ENCODE peak calls at places on chromosomes 2 and 18, in ten cellular contexts. D is dorsolateral prefrontal cortex, K is WERI-Rb-1, C is PC-3, W is nephron progenitor cell, J is A549, T is fibroblast of lung, A is natural killer cell, H is HFFc6, V is foreskin keratinocyte. N is an unnamed sample.

GRCh38 chr2:183614797-183615429 is 490.7 kb downstream of the NUP35 start:
- DNase-seq in V (no peak), D (peak), J (no peak), W (no peak), T (no peak), A (no peak), K (no peak), C (no peak), H (no peak), N (no peak)

GRCh38 chr2:6683481-6683880 is 182.2 kb downstream of the CMPK2 start:
- DNase-seq in J (no peak), H (no peak), V (no peak), D (no peak), T (no peak), C (no peak), K (no peak), W (no peak), A (no peak), N (no peak)

GRCh38 chr2:47664817-47665216 is 118.1 kb upstream of the MSH6 start:
- DNase-seq in T (no peak), H (no peak), A (no peak), K (peak), D (no peak), V (no peak), J (peak), W (no peak), C (peak), N (no peak)

GRCh38 chr2:171247741-171248140 is 87.0 kb upstream of the TLK1 start:
- DNase-seq in T (no peak), V (no peak), D (no peak), H (no peak), A (no peak), J (no peak), K (no peak), C (no peak), W (no peak), N (no peak)

GRCh38 chr2:105187531-105187930 is 54.0 kb upstream of the GPR45 start:
- DNase-seq in W (no peak), V (peak), J (no peak), C (peak), T (no peak), A (no peak), K (no peak), D (no peak), H (peak), N (no peak)

GRCh38 chr2:19235308-19235707 is 123.1 kb downstream of the OSR1 start:
- DNase-seq in W (no peak), D (no peak), T (peak), J (no peak), C (no peak), K (no peak), H (peak), A (no peak), V (peak), N (no peak)

GRCh38 chr2:21059885-21060610 is 16.2 kb upstream of the APOB start:
- DNase-seq in V (no peak), J (no peak), W (no peak), T (no peak), A (no peak), K (no peak), C (no peak), D (no peak), H (no peak), N (no peak)

GRCh38 chr2:224211821-224212220 is 172.7 kb upstream of the SERPINE2 start:
- DNase-seq in J (no peak), H (no peak), K (no peak), T (peak), D (no peak), C (no peak), W (peak), A (no peak), V (no peak), N (no peak)

GRCh38 chr2:71347517-71347916 is 15.9 kb downstream of the ZNF638 start:
- DNase-seq in W (peak), H (no peak), J (no peak), A (no peak), V (no peak), T (peak), D (no peak), C (peak), K (no peak), N (no peak)

GRCh38 chr2:20198796-20199361 is 26.1 kb downstream of the SDC1 start:
- DNase-seq in C (no peak), T (no peak), K (no peak), J (no peak), H (no peak), A (no peak), W (no peak), D (no peak), V (peak), N (no peak)

GRCh38 chr2:56505885-56506284 is 322.1 kb downstream of the CCDC85A start:
- DNase-seq in D (no peak), J (no peak), A (no peak), V (no peak), C (no peak), W (no peak), T (no peak), K (no peak), H (no peak), N (no peak)

GRCh38 chr2:68362749-68363148 is 2.3 kb upstream of the PLEK start:
- DNase-seq in H (no peak), V (no peak), D (no peak), A (no peak), T (no peak), J (no peak), C (no peak), K (no peak), W (no peak), N (no peak)

DNA sequence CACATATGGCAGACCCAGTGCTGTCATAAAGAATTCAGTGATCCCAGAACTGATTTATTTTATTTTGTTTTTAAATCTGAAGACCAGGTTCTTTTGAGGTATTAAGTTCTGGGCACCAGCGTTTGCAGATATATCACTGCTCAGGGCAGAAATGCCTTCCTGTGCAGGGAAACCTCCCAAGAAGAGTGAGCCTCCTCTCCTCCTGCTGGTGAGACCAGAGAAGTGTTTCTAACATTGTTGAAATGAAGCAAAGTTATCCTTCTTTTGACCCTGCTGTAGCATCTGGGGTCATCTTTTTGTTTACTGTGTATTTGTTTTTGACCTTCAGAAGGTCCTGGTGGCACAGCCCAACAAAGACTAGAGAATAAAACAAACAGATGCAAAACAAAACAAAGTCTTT is 94.0 kb downstream of the AQP4 start:
- DNase-seq in A (no peak), V (no peak), T (no peak), W (no peak), J (peak), D (no peak), K (peak), H (no peak), C (peak), N (no peak)
- TF ChIP-seq CTCF in A (no peak), V (peak), T (no peak), W (peak), J (peak), D (no peak), K (peak), H (no peak), C (peak), N (peak)

DNA sequence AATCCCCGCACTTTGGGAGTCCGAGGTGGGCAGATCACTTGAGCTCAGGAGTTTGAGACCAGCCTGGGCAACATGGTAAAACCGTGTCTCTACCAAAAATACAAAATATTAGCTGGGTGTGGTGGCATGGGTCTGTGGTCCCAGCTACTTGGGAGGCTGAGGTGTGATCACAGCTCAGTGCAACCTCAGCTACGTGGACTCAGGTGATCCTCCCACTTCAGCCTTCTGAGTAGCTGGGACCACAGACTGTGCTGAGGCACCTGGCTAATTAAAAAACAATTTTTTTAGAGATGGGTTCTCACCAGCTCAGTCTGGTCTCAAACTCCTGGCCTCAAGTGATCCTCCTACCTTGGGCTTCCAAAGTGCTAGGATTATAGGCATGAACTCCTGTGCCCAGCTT is 23.4 kb downstream of the ANKRD12 start:
- DNase-seq in W (no peak), K (peak), J (no peak), D (no peak), T (no peak), C (no peak), A (no peak), H (no peak), V (no peak), N (no peak)
- TF ChIP-seq CTCF in W (no peak), K (no peak), J (no peak), D (no peak), T (no peak), C (no peak), A (no peak), H (no peak), V (no peak), N (no peak)

GRCh38 chr2:221097949-221098348 is 474.2 kb downstream of the EPHA4 start:
- DNase-seq in T (no peak), A (no peak), W (no peak), D (no peak), J (no peak), H (no peak), V (no peak), K (no peak), C (no peak), N (no peak)

GRCh38 chr2:221103930-221104329 is 468.2 kb downstream of the EPHA4 start:
- DNase-seq in H (no peak), T (peak), D (no peak), C (no peak), K (no peak), W (no peak), A (no peak), J (no peak), V (no peak), N (no peak)

GRCh38 chr2:221097568-221097915 is 474.6 kb downstream of the EPHA4 start:
- DNase-seq in C (peak), K (peak), V (peak), D (no peak), T (peak), W (no peak), H (peak), J (peak), A (no peak), N (no peak)

GRCh38 chr2:221102896-221103688 is 469.0 kb downstream of the EPHA4 start:
- DNase-seq in A (no peak), K (no peak), D (no peak), H (no peak), J (no peak), V (peak), T (peak), C (no peak), W (no peak), N (no peak)

DNA sequence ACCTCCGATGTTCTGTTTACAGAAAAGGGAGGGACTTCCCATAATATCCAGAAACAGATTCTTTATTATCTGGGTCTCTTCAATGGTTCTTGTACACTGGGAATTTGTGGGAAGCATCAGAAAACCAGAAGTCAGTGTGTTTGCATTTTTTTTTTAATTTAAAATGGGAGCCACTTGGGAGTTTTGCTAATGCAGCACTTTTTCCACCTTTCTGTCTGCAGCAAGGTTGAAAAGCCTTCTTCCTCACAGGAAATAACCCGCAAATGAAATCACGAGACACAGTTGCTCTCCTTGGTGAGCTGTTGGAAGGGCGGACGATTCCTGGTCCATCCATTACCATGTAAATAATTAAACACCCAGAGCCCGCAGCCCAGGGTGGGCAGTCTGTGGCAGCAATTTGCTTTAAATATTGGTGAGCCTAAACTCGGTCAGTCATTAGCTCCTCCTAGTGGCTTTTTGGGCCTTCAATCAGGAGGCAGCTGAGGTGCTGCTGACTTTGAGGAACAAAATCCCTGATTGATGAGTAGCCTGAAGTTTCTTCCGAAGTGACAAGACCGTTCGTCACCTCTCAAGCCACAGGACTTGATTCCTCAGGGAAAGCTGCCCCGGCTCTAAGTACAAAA is 471.5 kb downstream of the EPHA4 start:
- DNase-seq in J (peak), H (no peak), K (peak), A (no peak), C (peak), D (no peak), T (peak), V (no peak), W (no peak), N (no peak)
- TF ChIP-seq CTCF in J (peak), H (peak), K (peak), A (no peak), C (peak), D (no peak), T (peak), V (no peak), W (no peak), N (no peak)

DNA sequence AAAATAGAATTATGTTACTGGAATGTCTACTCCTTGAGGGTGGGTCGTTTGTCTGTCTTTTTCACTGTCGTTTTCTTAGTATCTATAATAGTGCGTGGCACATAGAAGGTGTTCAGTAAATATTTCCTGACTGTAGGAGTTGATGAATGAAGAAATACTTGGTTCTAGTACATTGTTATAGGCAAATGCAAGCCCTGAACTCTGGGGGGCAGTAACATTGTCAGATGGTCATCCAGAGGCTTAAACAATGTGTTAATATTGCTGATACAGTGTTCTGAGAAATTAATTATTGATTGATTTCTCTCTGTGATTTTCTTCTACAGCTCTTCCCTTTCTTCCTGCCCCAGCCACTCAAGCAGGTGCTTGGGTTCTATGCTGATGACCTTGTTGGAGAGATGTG is 24.4 kb upstream of the THOC1 start:
- DNase-seq in A (no peak), H (no peak), J (no peak), V (no peak), K (peak), C (no peak), T (no peak), W (no peak), D (no peak), N (no peak)
- TF ChIP-seq CTCF in A (no peak), H (peak), J (no peak), V (peak), K (peak), C (peak), T (peak), W (no peak), D (no peak), N (no peak)

DNA sequence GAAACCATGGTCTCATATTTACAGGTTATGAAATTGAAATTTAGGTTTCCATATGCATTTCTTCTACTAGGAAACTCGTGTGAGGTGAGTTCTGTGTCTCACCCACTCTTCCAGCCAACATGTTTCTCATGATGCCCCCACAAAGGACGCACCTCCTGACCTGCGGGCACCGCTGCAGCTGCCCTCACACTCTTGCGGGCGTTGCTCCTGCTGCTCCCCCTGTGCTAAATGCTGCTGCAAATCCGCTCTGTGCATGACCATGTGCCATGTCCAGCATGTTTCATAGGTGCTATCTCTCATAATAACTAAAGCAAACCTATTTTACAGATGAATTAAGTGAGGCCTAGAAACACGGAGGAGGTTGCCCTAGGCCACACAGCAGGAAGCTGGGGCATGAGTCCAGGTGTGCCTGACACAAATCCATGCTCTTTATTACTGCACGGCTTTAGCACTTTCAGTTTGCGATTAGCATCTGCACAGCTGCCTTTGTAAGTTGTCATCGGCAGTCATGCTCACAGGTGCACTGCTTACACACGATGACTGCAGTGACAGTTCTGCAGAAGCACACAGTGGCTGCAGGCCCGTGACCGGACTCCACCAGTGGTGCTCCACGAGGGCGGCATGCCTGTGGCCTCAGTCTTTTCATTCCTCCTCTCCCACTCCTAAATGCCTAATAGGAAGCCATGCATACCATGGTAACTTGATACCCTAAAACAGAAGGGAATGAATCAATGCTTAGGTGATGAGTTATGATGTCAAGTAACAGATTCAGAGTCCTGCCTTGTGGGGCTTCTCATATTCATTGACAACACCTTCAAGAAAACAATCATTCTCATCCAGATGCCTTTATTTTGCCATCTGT is 14.9 kb upstream of the GALR1 start:
- DNase-seq in C (no peak), V (no peak), K (no peak), D (no peak), W (no peak), T (no peak), J (no peak), A (no peak), H (no peak), N (no peak)
- TF ChIP-seq CTCF in C (no peak), V (no peak), K (no peak), D (no peak), W (no peak), T (no peak), J (no peak), A (no peak), H (no peak), N (no peak)

GRCh38 chr2:8656160-8656641 is 25.7 kb upstream of the ID2 start:
- DNase-seq in W (no peak), K (no peak), H (peak), J (peak), C (peak), T (peak), V (no peak), D (no peak), A (no peak), N (no peak)

GRCh38 chr2:8654041-8654440 is 27.8 kb upstream of the ID2 start:
- DNase-seq in W (no peak), A (no peak), H (no peak), J (no peak), V (no peak), T (no peak), K (no peak), D (no peak), C (no peak), N (no peak)

GRCh38 chr2:8652774-8653426 is 29.0 kb upstream of the ID2 start:
- DNase-seq in V (no peak), C (no peak), A (no peak), H (no peak), D (no peak), T (no peak), K (no peak), W (no peak), J (no peak), N (no peak)

GRCh38 chr2:8653485-8653884 is 28.4 kb upstream of the ID2 start:
- DNase-seq in A (no peak), W (no peak), J (no peak), K (no peak), H (no peak), T (no peak), C (no peak), V (no peak), D (no peak), N (no peak)

GRCh38 chr2:8654483-8654882 is 27.4 kb upstream of the ID2 start:
- DNase-seq in W (no peak), A (no peak), J (no peak), K (no peak), D (no peak), H (no peak), T (no peak), V (no peak), C (no peak), N (no peak)
- TF ChIP-seq CTCF in W (no peak), A (no peak), J (no peak), K (no peak), D (no peak), H (no peak), T (no peak), V (no peak), C (no peak), N (no peak)

GRCh38 chr2:205936446-205936845 is 149.5 kb downstream of the INO80D start:
- DNase-seq in V (no peak), H (no peak), J (no peak), K (no peak), A (no peak), C (no peak), W (no peak), T (no peak), D (no peak), N (no peak)

GRCh38 chr2:205930209-205930608 is 155.8 kb downstream of the INO80D start:
- DNase-seq in J (no peak), K (peak), C (no peak), H (peak), A (no peak), D (no peak), W (no peak), T (peak), V (no peak), N (no peak)

GRCh38 chr2:205931388-205931787 is 154.6 kb downstream of the INO80D start:
- DNase-seq in T (peak), J (no peak), W (no peak), D (no peak), A (no peak), K (no peak), V (no peak), C (no peak), H (peak), N (no peak)

GRCh38 chr2:205937193-205937592 is 148.8 kb downstream of the INO80D start:
- DNase-seq in C (no peak), D (no peak), V (no peak), H (no peak), K (no peak), T (no peak), J (no peak), W (no peak), A (no peak), N (no peak)

GRCh38 chr2:205934443-205934842 is 151.5 kb downstream of the INO80D start:
- DNase-seq in A (no peak), W (no peak), J (peak), T (peak), H (peak), V (no peak), C (peak), D (no peak), K (no peak), N (no peak)
- TF ChIP-seq CTCF in A (no peak), W (no peak), J (no peak), T (peak), H (peak), V (peak), C (peak), D (no peak), K (no peak), N (peak)

DNA sequence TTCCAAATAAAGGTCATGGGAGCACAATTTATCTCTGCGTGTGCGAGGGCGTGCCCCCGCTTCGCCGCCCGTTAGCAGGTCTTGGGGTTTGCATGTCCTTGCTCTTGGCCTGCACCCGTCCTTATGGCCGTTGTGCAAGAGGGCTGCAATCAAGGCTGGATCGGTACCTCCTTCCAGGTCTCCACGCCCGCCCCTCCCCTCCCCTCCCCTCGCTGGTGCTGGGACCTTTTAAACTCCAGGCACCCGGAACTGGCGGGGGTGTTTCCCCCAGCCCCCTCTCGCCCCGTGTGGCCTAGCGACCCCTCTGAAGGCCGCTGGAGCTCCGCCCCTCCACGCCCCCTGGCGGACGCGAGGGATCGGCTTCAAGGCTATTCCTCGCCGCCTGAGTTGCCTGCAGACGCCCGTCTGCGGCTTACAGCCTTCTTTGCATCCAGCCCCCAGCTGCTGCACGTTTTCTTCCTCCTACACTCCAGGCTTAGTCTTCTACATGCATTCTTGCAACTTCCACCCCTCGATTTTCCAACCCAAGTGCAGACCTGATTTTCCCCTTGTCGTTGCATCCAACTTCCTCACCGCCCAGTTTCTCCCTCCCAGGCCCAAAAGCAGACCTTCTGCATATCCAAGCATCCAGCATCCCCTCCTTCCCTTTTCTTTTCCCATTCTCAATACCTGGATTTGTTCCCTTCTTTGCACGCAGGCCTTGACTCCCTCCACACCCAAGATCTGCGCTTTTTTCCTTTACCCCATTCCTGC is 577 bp downstream of the IDH1 start:
- DNase-seq in C (peak), W (peak), H (peak), V (peak), A (peak), K (peak), D (peak), J (peak), T (peak), N (peak)
- TF ChIP-seq CTCF in C (peak), W (peak), H (peak), V (peak), A (peak), K (peak), D (peak), J (peak), T (peak), N (peak)

N was measured in CD14-positive monocyte.